ENCODE peak calls at places on chromosomes 16 and 17, in seven cellular contexts. One of them, this sample, is unnamed.

GRCh38 chr16:10828851-10829331 is 10.3 kb upstream of the TVP23A start:
- DNase-seq in breast epithelium: peak
- DNase-seq in stimulated activated CD4-positive, alpha-beta T cell treated with anti-CD3 and anti-CD28 coated beads, Interleukin-4, amount 100 ng/mL, for 4 hours: no peak
- DNase-seq in thoracic aorta: peak
- DNase-seq in vagina: peak
- DNase-seq in NCI-H1436: no peak
- DNase-seq in foreskin melanocyte: peak
- DNase-seq in this sample: peak

GRCh38 chr16:89345663-89346150 is 128.2 kb downstream of the ZNF778 start:
- DNase-seq in thoracic aorta: no peak
- DNase-seq in breast epithelium: no peak
- DNase-seq in vagina: no peak
- DNase-seq in NCI-H1436: no peak
- DNase-seq in foreskin melanocyte: no peak
- DNase-seq in stimulated activated CD4-positive, alpha-beta T cell treated with anti-CD3 and anti-CD28 coated beads, Interleukin-4, amount 100 ng/mL, for 4 hours: no peak
- DNase-seq in this sample: no peak

GRCh38 chr17:42846594-42847280 is 2.4 kb downstream of the AOC2 start:
- DNase-seq in stimulated activated CD4-positive, alpha-beta T cell treated with anti-CD3 and anti-CD28 coated beads, Interleukin-4, amount 100 ng/mL, for 4 hours: no peak
- DNase-seq in thoracic aorta: no peak
- DNase-seq in foreskin melanocyte: no peak
- DNase-seq in vagina: no peak
- DNase-seq in breast epithelium: no peak
- DNase-seq in NCI-H1436: no peak
- DNase-seq in this sample: no peak

GRCh38 chr17:28133562-28133970 is 91.1 kb downstream of the NLK start:
- DNase-seq in stimulated activated CD4-positive, alpha-beta T cell treated with anti-CD3 and anti-CD28 coated beads, Interleukin-4, amount 100 ng/mL, for 4 hours: no peak
- DNase-seq in NCI-H1436: no peak
- DNase-seq in foreskin melanocyte: no peak
- DNase-seq in thoracic aorta: no peak
- DNase-seq in vagina: no peak
- DNase-seq in breast epithelium: no peak
- DNase-seq in this sample: no peak

GRCh38 chr16:16042076-16042475 is 92.7 kb downstream of the ABCC1 start:
- DNase-seq in thoracic aorta: peak
- DNase-seq in foreskin melanocyte: no peak
- DNase-seq in stimulated activated CD4-positive, alpha-beta T cell treated with anti-CD3 and anti-CD28 coated beads, Interleukin-4, amount 100 ng/mL, for 4 hours: no peak
- DNase-seq in vagina: no peak
- DNase-seq in breast epithelium: no peak
- DNase-seq in NCI-H1436: no peak
- DNase-seq in this sample: no peak

GRCh38 chr16:25192096-25192495 is 24.7 kb upstream of the AQP8 start:
- DNase-seq in thoracic aorta: no peak
- DNase-seq in breast epithelium: no peak
- DNase-seq in foreskin melanocyte: no peak
- DNase-seq in NCI-H1436: no peak
- DNase-seq in stimulated activated CD4-positive, alpha-beta T cell treated with anti-CD3 and anti-CD28 coated beads, Interleukin-4, amount 100 ng/mL, for 4 hours: no peak
- DNase-seq in vagina: no peak
- DNase-seq in this sample: no peak

GRCh38 chr16:75109732-75110243 is 6.8 kb downstream of the LDHD start:
- DNase-seq in NCI-H1436: no peak
- DNase-seq in stimulated activated CD4-positive, alpha-beta T cell treated with anti-CD3 and anti-CD28 coated beads, Interleukin-4, amount 100 ng/mL, for 4 hours: no peak
- DNase-seq in thoracic aorta: no peak
- DNase-seq in vagina: no peak
- DNase-seq in breast epithelium: no peak
- DNase-seq in foreskin melanocyte: no peak
- DNase-seq in this sample: no peak

GRCh38 chr16:86637744-86638143 is 59.4 kb downstream of the FOXL1 start:
- DNase-seq in breast epithelium: no peak
- DNase-seq in foreskin melanocyte: no peak
- DNase-seq in NCI-H1436: no peak
- DNase-seq in thoracic aorta: no peak
- DNase-seq in vagina: no peak
- DNase-seq in stimulated activated CD4-positive, alpha-beta T cell treated with anti-CD3 and anti-CD28 coated beads, Interleukin-4, amount 100 ng/mL, for 4 hours: no peak
- DNase-seq in this sample: no peak

GRCh38 chr17:50482516-50482915 is 3.9 kb downstream of the RSAD1 start:
- DNase-seq in NCI-H1436: peak
- DNase-seq in foreskin melanocyte: peak
- DNase-seq in thoracic aorta: peak
- DNase-seq in breast epithelium: peak
- DNase-seq in vagina: peak
- DNase-seq in stimulated activated CD4-positive, alpha-beta T cell treated with anti-CD3 and anti-CD28 coated beads, Interleukin-4, amount 100 ng/mL, for 4 hours: peak
- DNase-seq in this sample: peak

GRCh38 chr17:8022358-8023038 is 16.4 kb upstream of the ALOX15B start:
- DNase-seq in breast epithelium: no peak
- DNase-seq in foreskin melanocyte: no peak
- DNase-seq in vagina: no peak
- DNase-seq in thoracic aorta: no peak
- DNase-seq in stimulated activated CD4-positive, alpha-beta T cell treated with anti-CD3 and anti-CD28 coated beads, Interleukin-4, amount 100 ng/mL, for 4 hours: no peak
- DNase-seq in NCI-H1436: no peak
- DNase-seq in this sample: no peak

GRCh38 chr17:67078292-67078691 is 33.9 kb downstream of the CACNG1 start:
- DNase-seq in breast epithelium: no peak
- DNase-seq in stimulated activated CD4-positive, alpha-beta T cell treated with anti-CD3 and anti-CD28 coated beads, Interleukin-4, amount 100 ng/mL, for 4 hours: no peak
- DNase-seq in vagina: no peak
- DNase-seq in foreskin melanocyte: no peak
- DNase-seq in thoracic aorta: no peak
- DNase-seq in NCI-H1436: no peak
- DNase-seq in this sample: no peak

GRCh38 chr16:1553976-1554825 is 20.7 kb downstream of the TMEM204 start:
- DNase-seq in NCI-H1436: no peak
- DNase-seq in vagina: no peak
- DNase-seq in thoracic aorta: no peak
- DNase-seq in breast epithelium: no peak
- DNase-seq in stimulated activated CD4-positive, alpha-beta T cell treated with anti-CD3 and anti-CD28 coated beads, Interleukin-4, amount 100 ng/mL, for 4 hours: no peak
- DNase-seq in foreskin melanocyte: no peak
- DNase-seq in this sample: no peak

GRCh38 chr16:83958137-83958810 is 5.2 kb downstream of the OSGIN1 start:
- DNase-seq in stimulated activated CD4-positive, alpha-beta T cell treated with anti-CD3 and anti-CD28 coated beads, Interleukin-4, amount 100 ng/mL, for 4 hours: no peak
- DNase-seq in NCI-H1436: no peak
- DNase-seq in breast epithelium: no peak
- DNase-seq in thoracic aorta: no peak
- DNase-seq in foreskin melanocyte: no peak
- DNase-seq in vagina: no peak
- DNase-seq in this sample: no peak

GRCh38 chr16:54926166-54926838 is 4.4 kb upstream of the IRX5 start:
- DNase-seq in thoracic aorta: no peak
- DNase-seq in stimulated activated CD4-positive, alpha-beta T cell treated with anti-CD3 and anti-CD28 coated beads, Interleukin-4, amount 100 ng/mL, for 4 hours: no peak
- DNase-seq in foreskin melanocyte: no peak
- DNase-seq in vagina: no peak
- DNase-seq in NCI-H1436: no peak
- DNase-seq in breast epithelium: no peak
- DNase-seq in this sample: no peak

GRCh38 chr17:11598274-11599221 is at the start of gene DNAH9:
- DNase-seq in thoracic aorta: peak
- DNase-seq in stimulated activated CD4-positive, alpha-beta T cell treated with anti-CD3 and anti-CD28 coated beads, Interleukin-4, amount 100 ng/mL, for 4 hours: no peak
- DNase-seq in breast epithelium: peak
- DNase-seq in foreskin melanocyte: peak
- DNase-seq in vagina: peak
- DNase-seq in NCI-H1436: peak
- DNase-seq in this sample: peak